ENCODE peak calls at places on chromosomes 12 and 14, in nine cellular contexts. One of them, this sample, is unnamed.

GRCh38 chr14:34583525-34583924 is 44.0 kb upstream of the EAPP start:
- DNase-seq in thoracic aorta: no peak
- DNase-seq in fibroblast of lung: no peak
- DNase-seq in foreskin fibroblast: no peak
- DNase-seq in AG04450: no peak
- DNase-seq in transverse colon: no peak
- DNase-seq in PC-9: no peak
- DNase-seq in breast epithelium: no peak
- DNase-seq in tibial artery: no peak
- DNase-seq in this sample: no peak

GRCh38 chr14:30553311-30553989 is 5.5 kb upstream of the G2E3 start:
- DNase-seq in foreskin fibroblast: peak; percentile 53
- DNase-seq in breast epithelium: no peak
- DNase-seq in tibial artery: no peak
- DNase-seq in PC-9: peak; percentile 76
- DNase-seq in AG04450: no peak
- DNase-seq in fibroblast of lung: peak; percentile 89
- DNase-seq in transverse colon: no peak
- DNase-seq in thoracic aorta: no peak
- DNase-seq in this sample: no peak

GRCh38 chr14:106210650-106211049 is 684.3 kb downstream of the TMEM121 start:
- DNase-seq in tibial artery: no peak
- DNase-seq in thoracic aorta: no peak
- DNase-seq in PC-9: peak; percentile 36
- DNase-seq in foreskin fibroblast: no peak
- DNase-seq in AG04450: no peak
- DNase-seq in breast epithelium: no peak
- DNase-seq in fibroblast of lung: no peak
- DNase-seq in transverse colon: no peak
- DNase-seq in this sample: no peak

GRCh38 chr12:60148109-60148508 is 552.3 kb downstream of the SLC16A7 start:
- DNase-seq in tibial artery: no peak
- DNase-seq in PC-9: no peak
- DNase-seq in fibroblast of lung: peak; percentile 98
- DNase-seq in transverse colon: no peak
- DNase-seq in thoracic aorta: no peak
- DNase-seq in AG04450: peak; percentile 66
- DNase-seq in foreskin fibroblast: peak; percentile 90
- DNase-seq in breast epithelium: no peak
- DNase-seq in this sample: peak; percentile 19

GRCh38 chr12:17438141-17438540 is 651.9 kb downstream of the RERGL start:
- DNase-seq in breast epithelium: no peak
- DNase-seq in transverse colon: no peak
- DNase-seq in fibroblast of lung: no peak
- DNase-seq in foreskin fibroblast: no peak
- DNase-seq in AG04450: no peak
- DNase-seq in PC-9: no peak
- DNase-seq in thoracic aorta: no peak
- DNase-seq in tibial artery: no peak
- DNase-seq in this sample: no peak

GRCh38 chr14:67187826-67188225 is 1.4 kb upstream of the GARIN2 start:
- DNase-seq in PC-9: peak; percentile 98
- DNase-seq in thoracic aorta: no peak
- DNase-seq in tibial artery: no peak
- DNase-seq in transverse colon: no peak
- DNase-seq in foreskin fibroblast: peak; percentile 53
- DNase-seq in breast epithelium: no peak
- DNase-seq in fibroblast of lung: peak; percentile 97
- DNase-seq in AG04450: peak; percentile 45
- DNase-seq in this sample: peak; percentile 72

GRCh38 chr12:63042646-63043045 is 107.7 kb upstream of the PPM1H start:
- DNase-seq in thoracic aorta: no peak
- DNase-seq in foreskin fibroblast: peak; percentile 1
- DNase-seq in transverse colon: no peak
- DNase-seq in PC-9: no peak
- DNase-seq in tibial artery: no peak
- DNase-seq in breast epithelium: no peak
- DNase-seq in AG04450: no peak
- DNase-seq in fibroblast of lung: peak; percentile 59
- DNase-seq in this sample: no peak

GRCh38 chr12:88793091-88793490 is 212.8 kb upstream of the KITLG start:
- DNase-seq in fibroblast of lung: peak; percentile 50
- DNase-seq in AG04450: no peak
- DNase-seq in PC-9: no peak
- DNase-seq in foreskin fibroblast: peak; percentile 51
- DNase-seq in thoracic aorta: no peak
- DNase-seq in breast epithelium: no peak
- DNase-seq in transverse colon: no peak
- DNase-seq in tibial artery: no peak
- DNase-seq in this sample: no peak

GRCh38 chr12:56080556-56081138 is 682 bp downstream of the ERBB3 start:
- DNase-seq in tibial artery: no peak
- DNase-seq in thoracic aorta: no peak
- DNase-seq in PC-9: peak; percentile 65
- DNase-seq in breast epithelium: peak; percentile 69
- DNase-seq in fibroblast of lung: no peak
- DNase-seq in AG04450: no peak
- DNase-seq in foreskin fibroblast: no peak
- DNase-seq in transverse colon: peak; percentile 81
- DNase-seq in this sample: no peak

GRCh38 chr12:92539966-92540791 is 162.6 kb upstream of the PLEKHG7 start:
- DNase-seq in PC-9: no peak
- DNase-seq in foreskin fibroblast: no peak
- DNase-seq in transverse colon: no peak
- DNase-seq in breast epithelium: no peak
- DNase-seq in AG04450: no peak
- DNase-seq in thoracic aorta: no peak
- DNase-seq in tibial artery: no peak
- DNase-seq in fibroblast of lung: no peak
- DNase-seq in this sample: no peak

GRCh38 chr12:116389990-116390655 is 112.6 kb upstream of the MED13L start:
- DNase-seq in fibroblast of lung: peak; percentile 99
- DNase-seq in foreskin fibroblast: peak; percentile 91
- DNase-seq in PC-9: peak; percentile 95
- DNase-seq in AG04450: peak; percentile 85
- DNase-seq in transverse colon: no peak
- DNase-seq in thoracic aorta: no peak
- DNase-seq in breast epithelium: peak; percentile 80
- DNase-seq in tibial artery: peak; percentile 44
- DNase-seq in this sample: peak; percentile 85

GRCh38 chr12:46998811-46999368 is 80.5 kb upstream of the PCED1B start:
- DNase-seq in foreskin fibroblast: peak; percentile 35
- DNase-seq in breast epithelium: no peak
- DNase-seq in PC-9: peak; percentile 74
- DNase-seq in tibial artery: no peak
- DNase-seq in thoracic aorta: no peak
- DNase-seq in transverse colon: no peak
- DNase-seq in fibroblast of lung: peak; percentile 94
- DNase-seq in AG04450: peak; percentile 37
- DNase-seq in this sample: peak; percentile 67

GRCh38 chr12:77319141-77319540 is 253.8 kb upstream of the E2F7 start:
- DNase-seq in AG04450: no peak
- DNase-seq in tibial artery: no peak
- DNase-seq in thoracic aorta: no peak
- DNase-seq in PC-9: no peak
- DNase-seq in breast epithelium: no peak
- DNase-seq in fibroblast of lung: no peak
- DNase-seq in foreskin fibroblast: no peak
- DNase-seq in transverse colon: no peak
- DNase-seq in this sample: no peak

GRCh38 chr12:26153421-26154154 is 28.8 kb upstream of the BHLHE41 start:
- DNase-seq in breast epithelium: no peak
- DNase-seq in AG04450: peak; percentile 90
- DNase-seq in thoracic aorta: peak; percentile 13
- DNase-seq in foreskin fibroblast: peak; percentile 92
- DNase-seq in fibroblast of lung: peak; percentile 99
- DNase-seq in PC-9: peak; percentile 97
- DNase-seq in transverse colon: no peak
- DNase-seq in tibial artery: no peak
- DNase-seq in this sample: peak; percentile 98

GRCh38 chr12:58925733-58926113 is 5.4 kb upstream of the LRIG3 start:
- DNase-seq in AG04450: no peak
- DNase-seq in foreskin fibroblast: no peak
- DNase-seq in tibial artery: no peak
- DNase-seq in thoracic aorta: no peak
- DNase-seq in transverse colon: no peak
- DNase-seq in fibroblast of lung: no peak
- DNase-seq in breast epithelium: no peak
- DNase-seq in PC-9: no peak
- DNase-seq in this sample: no peak

GRCh38 chr12:58925111-58925732 is 4.9 kb upstream of the LRIG3 start:
- DNase-seq in fibroblast of lung: peak; percentile 80
- DNase-seq in AG04450: no peak
- DNase-seq in transverse colon: no peak
- DNase-seq in PC-9: no peak
- DNase-seq in tibial artery: no peak
- DNase-seq in breast epithelium: no peak
- DNase-seq in thoracic aorta: no peak
- DNase-seq in foreskin fibroblast: no peak
- DNase-seq in this sample: no peak

GRCh38 chr12:58924652-58925051 is 4.3 kb upstream of the LRIG3 start:
- DNase-seq in AG04450: no peak
- DNase-seq in PC-9: no peak
- DNase-seq in foreskin fibroblast: no peak
- DNase-seq in thoracic aorta: no peak
- DNase-seq in breast epithelium: no peak
- DNase-seq in tibial artery: no peak
- DNase-seq in fibroblast of lung: peak; percentile 20
- DNase-seq in transverse colon: no peak
- DNase-seq in this sample: no peak

GRCh38 chr12:58923781-58924180 is 3.5 kb upstream of the LRIG3 start:
- DNase-seq in transverse colon: no peak
- DNase-seq in breast epithelium: no peak
- DNase-seq in tibial artery: no peak
- DNase-seq in AG04450: no peak
- DNase-seq in thoracic aorta: no peak
- DNase-seq in fibroblast of lung: no peak
- DNase-seq in foreskin fibroblast: no peak
- DNase-seq in PC-9: no peak
- DNase-seq in this sample: no peak

DNA sequence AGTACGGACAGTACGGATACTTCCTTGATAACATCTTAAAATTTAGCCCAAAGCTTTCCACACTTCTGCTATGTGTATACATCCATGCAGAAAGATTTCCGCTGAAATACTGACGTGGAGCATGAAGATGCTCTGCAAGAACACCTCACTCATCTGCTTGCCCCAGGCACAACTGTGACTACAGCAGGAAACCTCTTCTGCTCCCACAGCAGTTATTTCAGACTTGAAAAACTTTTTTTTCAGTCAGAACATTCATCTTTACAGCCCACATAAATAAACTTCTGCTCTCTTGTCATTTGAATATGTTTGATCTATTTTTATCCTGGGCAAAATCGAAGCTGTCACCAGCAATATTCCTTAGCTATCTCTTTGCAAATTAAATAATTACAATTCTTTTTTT is 6.8 kb upstream of the LRIG3 start:
- DNase-seq in PC-9: no peak
- DNase-seq in fibroblast of lung: no peak
- DNase-seq in foreskin fibroblast: no peak
- DNase-seq in tibial artery: no peak
- DNase-seq in thoracic aorta: no peak
- DNase-seq in AG04450: no peak
- DNase-seq in transverse colon: no peak
- DNase-seq in breast epithelium: no peak
- DNase-seq in this sample: no peak
- H3K4me3 ChIP-seq in PC-9: no peak overlapping the region
- H3K4me3 ChIP-seq in fibroblast of lung: no peak overlapping the region
- H3K4me3 ChIP-seq in foreskin fibroblast: no peak overlapping the region
- H3K4me3 ChIP-seq in tibial artery: no peak overlapping the region
- H3K4me3 ChIP-seq in thoracic aorta: no peak overlapping the region
- H3K4me3 ChIP-seq in AG04450: no peak overlapping the region
- H3K4me3 ChIP-seq in transverse colon: no peak overlapping the region
- H3K4me3 ChIP-seq in breast epithelium: no peak overlapping the region
- H3K4me3 ChIP-seq in this sample: no peak overlapping the region

DNA sequence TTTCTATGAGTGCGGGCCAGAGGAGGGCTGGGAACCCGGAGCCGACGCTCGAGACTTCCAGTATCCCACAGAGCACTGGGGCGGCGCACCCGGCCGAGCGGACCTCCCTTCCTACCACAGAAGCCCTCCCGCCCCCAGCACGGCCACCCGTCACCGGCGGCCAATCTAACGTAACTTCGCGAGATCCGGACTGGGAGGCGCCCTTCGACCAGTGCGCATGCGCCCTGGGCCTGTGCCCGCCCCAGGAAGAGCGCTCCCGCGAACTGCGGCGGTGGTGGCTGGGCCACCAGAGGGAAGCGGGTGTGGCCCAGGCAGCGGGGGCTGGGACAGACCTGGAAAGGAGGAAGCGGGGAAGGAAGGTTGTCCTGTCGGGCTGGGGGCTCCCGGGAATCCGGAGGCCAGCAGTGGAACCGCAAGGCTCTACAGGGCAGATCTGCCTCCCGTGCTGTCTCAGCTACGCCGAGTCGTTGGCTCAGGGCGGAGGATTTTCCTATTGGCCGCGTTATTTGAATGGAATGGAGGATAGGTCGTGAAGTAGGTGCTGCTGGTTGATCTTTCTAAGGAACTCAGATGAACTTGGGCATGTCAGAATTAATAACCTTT is at the start of gene PPP1R12A:
- DNase-seq in thoracic aorta: peak; percentile 92
- DNase-seq in foreskin fibroblast: peak; percentile 97
- DNase-seq in transverse colon: peak; percentile 97
- DNase-seq in PC-9: peak; percentile 88
- DNase-seq in fibroblast of lung: peak; percentile 98
- DNase-seq in tibial artery: peak; percentile 97
- DNase-seq in breast epithelium: peak; percentile 96
- DNase-seq in AG04450: peak; percentile 97
- DNase-seq in this sample: peak; percentile 48
- TF ChIP-seq CTCF in thoracic aorta: peak; percentile 22
- TF ChIP-seq CTCF in foreskin fibroblast: no peak
- TF ChIP-seq CTCF in transverse colon: peak; percentile 18
- TF ChIP-seq CTCF in PC-9: no peak
- TF ChIP-seq CTCF in fibroblast of lung: peak; percentile 12
- TF ChIP-seq CTCF in tibial artery: peak; percentile 17
- TF ChIP-seq CTCF in breast epithelium: peak; percentile 52
- TF ChIP-seq CTCF in AG04450: no peak
- TF ChIP-seq CTCF in this sample: no peak

DNA sequence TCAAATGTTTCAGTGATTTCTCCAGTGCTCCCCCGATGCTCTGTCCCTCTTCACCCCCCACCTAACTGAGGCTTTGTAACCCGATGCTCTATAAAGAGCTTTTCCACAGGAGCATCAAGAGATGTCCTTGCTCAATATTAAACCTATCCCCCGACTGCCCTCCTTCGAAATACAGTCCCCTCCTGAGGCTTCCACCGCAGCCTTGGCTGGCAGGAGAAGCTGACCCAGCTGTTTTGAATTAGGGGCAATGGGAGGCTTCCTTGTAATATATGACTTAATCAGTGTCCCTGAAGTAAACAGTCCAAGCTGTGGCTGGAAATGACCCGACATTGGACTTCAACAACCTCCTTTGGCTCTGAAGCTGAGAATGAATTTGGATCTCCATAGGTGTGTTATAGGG is 62.4 kb downstream of the TMEM30B start:
- DNase-seq in foreskin fibroblast: peak; percentile 73
- DNase-seq in PC-9: no peak
- DNase-seq in tibial artery: peak; percentile 39
- DNase-seq in AG04450: no peak
- DNase-seq in transverse colon: no peak
- DNase-seq in breast epithelium: no peak
- DNase-seq in thoracic aorta: no peak
- DNase-seq in fibroblast of lung: no peak
- DNase-seq in this sample: no peak
- H3K4me3 ChIP-seq in foreskin fibroblast: no peak overlapping the region
- H3K4me3 ChIP-seq in PC-9: no peak overlapping the region
- H3K4me3 ChIP-seq in tibial artery: no peak overlapping the region
- H3K4me3 ChIP-seq in AG04450: no peak overlapping the region
- H3K4me3 ChIP-seq in transverse colon: no peak overlapping the region
- H3K4me3 ChIP-seq in breast epithelium: no peak overlapping the region
- H3K4me3 ChIP-seq in thoracic aorta: no peak overlapping the region
- H3K4me3 ChIP-seq in fibroblast of lung: no peak overlapping the region
- H3K4me3 ChIP-seq in this sample: no peak overlapping the region

GRCh38 chr12:868722-869121 is 80.8 kb downstream of the RAD52 start:
- DNase-seq in foreskin fibroblast: no peak
- DNase-seq in tibial artery: no peak
- DNase-seq in thoracic aorta: no peak
- DNase-seq in AG04450: no peak
- DNase-seq in transverse colon: no peak
- DNase-seq in PC-9: no peak
- DNase-seq in fibroblast of lung: no peak
- DNase-seq in breast epithelium: no peak
- DNase-seq in this sample: no peak
- TF ChIP-seq CTCF in foreskin fibroblast: peak; percentile 8
- TF ChIP-seq CTCF in tibial artery: no peak
- TF ChIP-seq CTCF in thoracic aorta: no peak
- TF ChIP-seq CTCF in AG04450: peak; percentile 9
- TF ChIP-seq CTCF in transverse colon: no peak
- TF ChIP-seq CTCF in PC-9: no peak
- TF ChIP-seq CTCF in fibroblast of lung: peak; percentile 13
- TF ChIP-seq CTCF in breast epithelium: no peak
- TF ChIP-seq CTCF in this sample: peak; percentile 14

This sample was measured in epithelial cell of proximal tubule.